ENCODE peak calls at places on chromosomes 5 and 9, in six cellular contexts. One of them, this sample, is unnamed.

GRCh38 chr9:15142903-15143534 is 164.0 kb downstream of the TTC39B start:
- DNase-seq in left ventricle myocardium inferior: no peak
- DNase-seq in MG63: peak; percentile 46
- DNase-seq in breast epithelium: no peak
- DNase-seq in Panc1: no peak
- DNase-seq in uterus: no peak
- DNase-seq in this sample: peak; percentile 77

GRCh38 chr5:94709277-94709676 is 90.8 kb downstream of the SLF1 start:
- DNase-seq in Panc1: no peak
- DNase-seq in uterus: no peak
- DNase-seq in MG63: no peak
- DNase-seq in left ventricle myocardium inferior: no peak
- DNase-seq in breast epithelium: no peak
- DNase-seq in this sample: no peak

GRCh38 chr9:71285191-71285656 is 163.8 kb upstream of the TRPM3 start:
- DNase-seq in uterus: no peak
- DNase-seq in left ventricle myocardium inferior: no peak
- DNase-seq in MG63: no peak
- DNase-seq in Panc1: peak; percentile 51
- DNase-seq in breast epithelium: no peak
- DNase-seq in this sample: peak; percentile 69

GRCh38 chr9:121266356-121266755 is 1.6 kb upstream of the GSN start:
- DNase-seq in left ventricle myocardium inferior: no peak
- DNase-seq in Panc1: no peak
- DNase-seq in uterus: no peak
- DNase-seq in breast epithelium: no peak
- DNase-seq in MG63: no peak
- DNase-seq in this sample: no peak

GRCh38 chr5:158976035-158976434 is 123.7 kb downstream of the EBF1 start:
- DNase-seq in left ventricle myocardium inferior: no peak
- DNase-seq in Panc1: peak; percentile 54
- DNase-seq in uterus: no peak
- DNase-seq in breast epithelium: no peak
- DNase-seq in MG63: no peak
- DNase-seq in this sample: peak; percentile 86

GRCh38 chr9:90815183-90815943 is 13.7 kb downstream of the SYK start:
- DNase-seq in MG63: no peak
- DNase-seq in uterus: no peak
- DNase-seq in breast epithelium: no peak
- DNase-seq in Panc1: no peak
- DNase-seq in left ventricle myocardium inferior: no peak
- DNase-seq in this sample: no peak

GRCh38 chr9:126838895-126839294 is 21.5 kb upstream of the ZBTB34 start:
- DNase-seq in breast epithelium: no peak
- DNase-seq in MG63: no peak
- DNase-seq in left ventricle myocardium inferior: no peak
- DNase-seq in Panc1: no peak
- DNase-seq in uterus: no peak
- DNase-seq in this sample: no peak

GRCh38 chr9:102840356-102840755 is 154.8 kb upstream of the CYLC2 start:
- DNase-seq in left ventricle myocardium inferior: no peak
- DNase-seq in breast epithelium: no peak
- DNase-seq in MG63: no peak
- DNase-seq in uterus: no peak
- DNase-seq in Panc1: no peak
- DNase-seq in this sample: no peak

GRCh38 chr9:24245988-24246387 is 299.7 kb downstream of the IZUMO3 start:
- DNase-seq in left ventricle myocardium inferior: no peak
- DNase-seq in MG63: no peak
- DNase-seq in Panc1: no peak
- DNase-seq in breast epithelium: no peak
- DNase-seq in uterus: no peak
- DNase-seq in this sample: peak; percentile 65

GRCh38 chr9:135500525-135501260 is at the start of gene MRPS2:
- DNase-seq in uterus: peak; percentile 72
- DNase-seq in Panc1: no peak
- DNase-seq in left ventricle myocardium inferior: peak; percentile 88
- DNase-seq in MG63: peak; percentile 89
- DNase-seq in breast epithelium: peak; percentile 69
- DNase-seq in this sample: peak; percentile 94

GRCh38 chr9:96585426-96585825 is 34.2 kb downstream of the CDC14B start:
- DNase-seq in MG63: no peak
- DNase-seq in breast epithelium: no peak
- DNase-seq in left ventricle myocardium inferior: no peak
- DNase-seq in Panc1: no peak
- DNase-seq in uterus: no peak
- DNase-seq in this sample: peak; percentile 16

GRCh38 chr5:179380211-179381035 is 35.2 kb upstream of the ADAMTS2 start:
- DNase-seq in uterus: no peak
- DNase-seq in left ventricle myocardium inferior: no peak
- DNase-seq in breast epithelium: no peak
- DNase-seq in MG63: no peak
- DNase-seq in Panc1: no peak
- DNase-seq in this sample: no peak

GRCh38 chr5:160303690-160304089 is 8.7 kb downstream of the CCNJL start:
- DNase-seq in breast epithelium: peak; percentile 44
- DNase-seq in uterus: no peak
- DNase-seq in Panc1: no peak
- DNase-seq in left ventricle myocardium inferior: peak; percentile 25
- DNase-seq in MG63: no peak
- DNase-seq in this sample: no peak

GRCh38 chr5:96661101-96661840 is 905 bp upstream of the CAST start:
- DNase-seq in uterus: peak; percentile 29
- DNase-seq in Panc1: no peak
- DNase-seq in left ventricle myocardium inferior: no peak
- DNase-seq in breast epithelium: no peak
- DNase-seq in MG63: peak; percentile 27
- DNase-seq in this sample: peak; percentile 72

GRCh38 chr9:76353280-76353679 is 40.9 kb downstream of the RFK start:
- DNase-seq in uterus: no peak
- DNase-seq in MG63: no peak
- DNase-seq in Panc1: no peak
- DNase-seq in left ventricle myocardium inferior: no peak
- DNase-seq in breast epithelium: no peak
- DNase-seq in this sample: no peak

GRCh38 chr9:31730398-31730797 is 654.0 kb upstream of the ACO1 start:
- DNase-seq in MG63: no peak
- DNase-seq in uterus: no peak
- DNase-seq in left ventricle myocardium inferior: no peak
- DNase-seq in Panc1: no peak
- DNase-seq in breast epithelium: no peak
- DNase-seq in this sample: no peak

GRCh38 chr9:121824651-121825480 is 173.4 kb downstream of the DAB2IP start:
- DNase-seq in breast epithelium: no peak
- DNase-seq in left ventricle myocardium inferior: no peak
- DNase-seq in Panc1: no peak
- DNase-seq in uterus: no peak
- DNase-seq in MG63: no peak
- DNase-seq in this sample: peak; percentile 14

DNA sequence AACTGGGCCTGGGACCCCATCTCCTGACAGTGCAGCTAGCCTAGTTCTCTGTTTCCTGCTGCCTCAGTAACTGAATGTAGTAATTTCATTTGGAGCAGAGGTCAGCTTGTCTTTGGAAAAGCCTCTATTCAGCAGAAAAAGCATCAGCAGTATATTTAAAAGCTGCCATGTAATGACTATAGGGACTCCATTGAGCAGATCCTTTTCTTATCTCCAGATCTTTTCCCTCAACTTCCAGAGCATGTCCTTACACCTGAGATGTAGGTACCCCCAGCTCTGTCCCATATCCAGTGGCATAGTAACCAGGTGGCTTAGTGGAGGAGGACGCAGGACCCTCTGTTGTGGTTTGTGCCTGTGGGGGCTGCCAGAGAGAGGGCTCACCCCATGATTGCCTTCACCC is 61.4 kb downstream of the RCL1 start:
- DNase-seq in left ventricle myocardium inferior: no peak
- DNase-seq in uterus: no peak
- DNase-seq in MG63: no peak
- DNase-seq in Panc1: no peak
- DNase-seq in breast epithelium: no peak
- DNase-seq in this sample: no peak
- H3K36me3 ChIP-seq in left ventricle myocardium inferior: peaks cover 49% of the 10 kb centered on the region
- H3K36me3 ChIP-seq in uterus: no peaks in the 10 kb centered on the region
- H3K36me3 ChIP-seq in MG63: no peaks in the 10 kb centered on the region
- H3K36me3 ChIP-seq in Panc1: no peaks in the 10 kb centered on the region
- H3K36me3 ChIP-seq in breast epithelium: no peaks in the 10 kb centered on the region
- H3K36me3 ChIP-seq in this sample: peaks cover 6% of the 10 kb centered on the region

GRCh38 chr5:133992429-133993151 is 12.2 kb downstream of the VDAC1 start:
- DNase-seq in MG63: no peak
- DNase-seq in uterus: no peak
- DNase-seq in left ventricle myocardium inferior: peak; percentile 60
- DNase-seq in Panc1: no peak
- DNase-seq in breast epithelium: no peak
- DNase-seq in this sample: no peak

GRCh38 chr5:133994297-133994989 is 10.3 kb downstream of the VDAC1 start:
- DNase-seq in breast epithelium: no peak
- DNase-seq in MG63: no peak
- DNase-seq in uterus: no peak
- DNase-seq in left ventricle myocardium inferior: no peak
- DNase-seq in Panc1: no peak
- DNase-seq in this sample: no peak

GRCh38 chr5:133993152-133993548 is 11.6 kb downstream of the VDAC1 start:
- DNase-seq in Panc1: no peak
- DNase-seq in left ventricle myocardium inferior: no peak
- DNase-seq in uterus: no peak
- DNase-seq in MG63: peak; percentile 56
- DNase-seq in breast epithelium: no peak
- DNase-seq in this sample: peak; percentile 86

GRCh38 chr5:133994990-133995333 is 9.8 kb downstream of the VDAC1 start:
- DNase-seq in uterus: no peak
- DNase-seq in Panc1: no peak
- DNase-seq in left ventricle myocardium inferior: no peak
- DNase-seq in breast epithelium: no peak
- DNase-seq in MG63: no peak
- DNase-seq in this sample: no peak

DNA sequence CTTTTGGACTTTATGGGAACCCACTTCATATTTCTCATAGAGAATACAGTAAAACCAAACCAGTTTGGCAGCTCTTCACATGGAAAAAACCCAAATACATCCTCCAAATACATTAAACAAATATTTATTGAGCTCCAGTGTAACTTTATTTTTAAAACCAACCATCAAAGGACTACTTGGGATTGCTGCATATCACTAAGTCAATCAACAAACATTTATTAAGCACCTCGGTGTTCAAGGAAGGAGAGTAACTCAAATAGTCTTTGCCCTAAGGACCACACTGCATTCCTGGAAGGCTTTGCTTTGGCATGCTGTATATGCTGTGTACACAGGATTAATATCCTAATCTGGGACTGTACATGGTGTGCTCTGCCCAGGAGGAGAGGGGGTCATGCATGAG is 11.2 kb downstream of the VDAC1 start:
- DNase-seq in MG63: no peak
- DNase-seq in uterus: no peak
- DNase-seq in breast epithelium: no peak
- DNase-seq in left ventricle myocardium inferior: no peak
- DNase-seq in Panc1: no peak
- DNase-seq in this sample: no peak
- H3K36me3 ChIP-seq in MG63: peaks cover 62% of the 10 kb centered on the region
- H3K36me3 ChIP-seq in uterus: no peaks in the 10 kb centered on the region
- H3K36me3 ChIP-seq in breast epithelium: no peaks in the 10 kb centered on the region
- H3K36me3 ChIP-seq in left ventricle myocardium inferior: peaks cover 34% of the 10 kb centered on the region
- H3K36me3 ChIP-seq in Panc1: peaks cover 15% of the 10 kb centered on the region
- H3K36me3 ChIP-seq in this sample: peaks cover 32% of the 10 kb centered on the region

GRCh38 chr9:93480728-93481324 is 27.4 kb upstream of the FAM120AOS start:
- DNase-seq in left ventricle myocardium inferior: no peak
- DNase-seq in breast epithelium: no peak
- DNase-seq in MG63: no peak
- DNase-seq in Panc1: no peak
- DNase-seq in uterus: no peak
- DNase-seq in this sample: no peak

GRCh38 chr9:93488239-93488638 is 34.9 kb upstream of the FAM120AOS start:
- DNase-seq in Panc1: no peak
- DNase-seq in uterus: no peak
- DNase-seq in breast epithelium: no peak
- DNase-seq in left ventricle myocardium inferior: no peak
- DNase-seq in MG63: no peak
- DNase-seq in this sample: no peak

GRCh38 chr9:93491593-93492232 is 38.3 kb upstream of the FAM120AOS start:
- DNase-seq in left ventricle myocardium inferior: no peak
- DNase-seq in uterus: no peak
- DNase-seq in Panc1: no peak
- DNase-seq in breast epithelium: no peak
- DNase-seq in MG63: no peak
- DNase-seq in this sample: no peak

GRCh38 chr9:93483497-93483896 is 30.1 kb upstream of the FAM120AOS start:
- DNase-seq in uterus: no peak
- DNase-seq in breast epithelium: no peak
- DNase-seq in left ventricle myocardium inferior: no peak
- DNase-seq in MG63: no peak
- DNase-seq in Panc1: no peak
- DNase-seq in this sample: no peak

GRCh38 chr9:93486269-93486668 is 32.9 kb upstream of the FAM120AOS start:
- DNase-seq in left ventricle myocardium inferior: no peak
- DNase-seq in MG63: no peak
- DNase-seq in Panc1: no peak
- DNase-seq in uterus: no peak
- DNase-seq in breast epithelium: no peak
- DNase-seq in this sample: peak; percentile 21
- H3K36me3 ChIP-seq in left ventricle myocardium inferior: peaks cover 23% of the 10 kb centered on the region
- H3K36me3 ChIP-seq in MG63: peaks cover 41% of the 10 kb centered on the region
- H3K36me3 ChIP-seq in Panc1: no peaks in the 10 kb centered on the region
- H3K36me3 ChIP-seq in uterus: no peaks in the 10 kb centered on the region
- H3K36me3 ChIP-seq in breast epithelium: no peaks in the 10 kb centered on the region
- H3K36me3 ChIP-seq in this sample: peaks cover 4% of the 10 kb centered on the region

GRCh38 chr5:140678993-140679392 is 5.6 kb upstream of the DND1 start:
- DNase-seq in uterus: no peak
- DNase-seq in MG63: no peak
- DNase-seq in breast epithelium: no peak
- DNase-seq in Panc1: no peak
- DNase-seq in left ventricle myocardium inferior: no peak
- DNase-seq in this sample: no peak

GRCh38 chr5:140673187-140673976 is at the start of gene DND1:
- DNase-seq in uterus: no peak
- DNase-seq in left ventricle myocardium inferior: no peak
- DNase-seq in breast epithelium: no peak
- DNase-seq in Panc1: no peak
- DNase-seq in MG63: no peak
- DNase-seq in this sample: no peak

GRCh38 chr5:140674211-140674610 is 835 bp upstream of the DND1 start:
- DNase-seq in MG63: no peak
- DNase-seq in Panc1: no peak
- DNase-seq in left ventricle myocardium inferior: no peak
- DNase-seq in uterus: no peak
- DNase-seq in breast epithelium: no peak
- DNase-seq in this sample: no peak

GRCh38 chr5:140674629-140675028 is 1.3 kb upstream of the DND1 start:
- DNase-seq in uterus: no peak
- DNase-seq in MG63: no peak
- DNase-seq in left ventricle myocardium inferior: no peak
- DNase-seq in breast epithelium: no peak
- DNase-seq in Panc1: no peak
- DNase-seq in this sample: no peak

DNA sequence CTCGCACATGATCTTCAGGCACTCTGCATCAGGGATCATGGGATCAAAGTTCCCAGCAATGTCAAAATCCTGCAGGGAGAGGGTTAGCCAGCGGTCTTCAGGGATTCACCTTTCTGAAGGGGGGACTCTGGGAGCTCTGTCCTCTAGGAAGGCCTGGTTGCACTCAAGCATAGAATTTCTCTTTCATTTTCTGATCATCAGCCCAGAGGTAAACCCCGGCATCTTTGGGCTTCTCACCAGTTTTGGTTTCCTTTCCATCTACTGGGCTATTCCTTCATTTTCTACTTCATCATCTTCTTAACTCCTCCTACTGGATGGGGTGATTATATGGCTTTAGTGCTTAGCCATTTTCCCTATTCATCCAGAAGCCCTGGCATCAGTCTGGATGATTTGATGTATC is 4.6 kb upstream of the DND1 start:
- DNase-seq in left ventricle myocardium inferior: no peak
- DNase-seq in breast epithelium: no peak
- DNase-seq in uterus: no peak
- DNase-seq in Panc1: no peak
- DNase-seq in MG63: no peak
- DNase-seq in this sample: no peak
- H3K36me3 ChIP-seq in left ventricle myocardium inferior: peaks cover 83% of the 10 kb centered on the region
- H3K36me3 ChIP-seq in breast epithelium: peaks cover 13% of the 10 kb centered on the region
- H3K36me3 ChIP-seq in uterus: no peaks in the 10 kb centered on the region
- H3K36me3 ChIP-seq in Panc1: peaks cover 20% of the 10 kb centered on the region
- H3K36me3 ChIP-seq in MG63: peaks cover 88% of the 10 kb centered on the region
- H3K36me3 ChIP-seq in this sample: peaks cover 20% of the 10 kb centered on the region

This sample was measured in GM23248.